ENCODE peak calls at places on chromosomes 16 and 17, in seven cellular contexts. P is SK-N-SH; I is naive thymus-derived CD4-positive, alpha-beta T cell; N is hippocampal formation; U is effector memory CD8-positive, alpha-beta T cell; E is GM13976; O is ELR. K is an unnamed sample.

GRCh38 chr16:12419151-12419550 is 384.5 kb downstream of the CPPED1 start:
- DNase-seq in O (no peak), P (no peak), U (no peak), E (no peak), N (no peak), I (no peak), K (no peak)

GRCh38 chr17:66633322-66633965 is 201.5 kb upstream of the CACNG5 start:
- DNase-seq in N (no peak), I (peak), P (no peak), U (no peak), E (no peak), O (peak), K (no peak)

GRCh38 chr16:86201746-86202145 is 302.8 kb downstream of the IRF8 start:
- DNase-seq in O (no peak), N (no peak), E (no peak), P (no peak), U (no peak), I (no peak), K (no peak)

GRCh38 chr17:29292992-29293889 is 707 bp downstream of the NUFIP2 start:
- DNase-seq in I (peak), O (peak), P (peak), N (peak), U (peak), E (peak), K (peak)

GRCh38 chr17:79006001-79006400 is 3.6 kb downstream of the CANT1 start:
- DNase-seq in E (no peak), I (no peak), U (no peak), O (no peak), P (no peak), N (no peak), K (no peak)

GRCh38 chr16:74448990-74449389 is 27.7 kb upstream of the CLEC18B start:
- DNase-seq in U (no peak), I (no peak), E (no peak), N (peak), P (no peak), O (peak), K (no peak)

GRCh38 chr17:28982191-28982793 is 23.5 kb downstream of the SEZ6 start:
- DNase-seq in O (peak), N (no peak), U (peak), P (no peak), E (peak), I (peak), K (peak)

GRCh38 chr17:80005360-80006338 is 30.0 kb downstream of the TBC1D16 start:
- DNase-seq in N (no peak), U (peak), I (peak), E (peak), O (peak), P (peak), K (peak)

GRCh38 chr16:53598513-53599266 is 95.7 kb upstream of the AKTIP start:
- DNase-seq in O (no peak), E (no peak), N (no peak), I (no peak), U (no peak), P (no peak), K (no peak)

GRCh38 chr16:7512503-7512902 is 179.9 kb downstream of the RBFOX1 start:
- DNase-seq in O (no peak), I (no peak), P (no peak), E (no peak), U (no peak), N (no peak), K (no peak)

GRCh38 chr17:59815965-59816364 is 76.8 kb downstream of the TUBD1 start:
- DNase-seq in I (no peak), P (no peak), O (no peak), U (no peak), N (no peak), E (no peak), K (no peak)

GRCh38 chr17:12078791-12079190 is 58.1 kb downstream of the MAP2K4 start:
- DNase-seq in E (no peak), I (no peak), U (no peak), O (peak), N (no peak), P (no peak), K (no peak)

GRCh38 chr17:50149425-50150353 is 788 bp downstream of the PPP1R9B start:
- DNase-seq in E (no peak), P (peak), N (peak), U (peak), I (peak), O (peak), K (peak)

GRCh38 chr16:19315889-19316288 is 30.4 kb downstream of the CLEC19A start:
- DNase-seq in E (no peak), U (no peak), O (no peak), N (no peak), I (no peak), P (no peak), K (no peak)

GRCh38 chr16:56724191-56724590 is 5.7 kb upstream of the NUP93 start:
- DNase-seq in I (no peak), E (no peak), P (no peak), N (no peak), U (no peak), O (no peak), K (no peak)

GRCh38 chr16:8708546-8708945 is 34.1 kb downstream of the ABAT start:
- DNase-seq in U (no peak), O (no peak), I (no peak), P (no peak), E (no peak), N (no peak), K (no peak)

GRCh38 chr17:19948100-19948943 is 29.3 kb downstream of the AKAP10 start:
- DNase-seq in O (no peak), U (no peak), P (no peak), N (no peak), E (no peak), I (no peak), K (no peak)

GRCh38 chr16:51666074-51666473 is 515.0 kb upstream of the SALL1 start:
- DNase-seq in E (no peak), I (no peak), P (no peak), U (no peak), N (no peak), O (no peak), K (no peak)

GRCh38 chr17:67514998-67515397 is 137.9 kb downstream of the PITPNC1 start:
- DNase-seq in E (peak), U (no peak), I (no peak), P (no peak), O (no peak), N (no peak), K (peak)

GRCh38 chr17:82593590-82594087 is 54.6 kb downstream of the WDR45B start:
- DNase-seq in O (no peak), N (no peak), I (no peak), E (no peak), P (peak), U (peak), K (no peak)

GRCh38 chr17:59498421-59499307 is 66.7 kb upstream of the DHX40 start:
- DNase-seq in N (no peak), U (no peak), I (no peak), O (no peak), P (peak), E (no peak), K (no peak)

GRCh38 chr17:45043268-45043681 is 8.2 kb downstream of the DCAKD start:
- DNase-seq in E (no peak), O (no peak), U (no peak), N (no peak), I (no peak), P (peak), K (no peak)

GRCh38 chr17:71942626-71943025 is 178.2 kb upstream of the SOX9 start:
- DNase-seq in O (no peak), U (no peak), N (peak), P (no peak), I (no peak), E (no peak), K (no peak)

GRCh38 chr17:57995076-57995956 is 7.3 kb upstream of the VEZF1 start:
- DNase-seq in N (peak), U (peak), O (peak), P (peak), E (peak), I (peak), K (peak)

GRCh38 chr17:79915850-79916430 is 76.7 kb upstream of the CBX4 start:
- DNase-seq in I (no peak), N (no peak), U (no peak), O (peak), E (no peak), P (no peak), K (no peak)

GRCh38 chr16:30948956-30949654 is at the start of gene ORAI3:
- DNase-seq in N (peak), U (no peak), E (peak), P (peak), I (peak), O (peak), K (peak)

GRCh38 chr16:88634141-88634993 is 4.0 kb upstream of the IL17C start:
- DNase-seq in P (no peak), U (peak), I (peak), O (peak), E (peak), N (no peak), K (peak)

GRCh38 chr17:63512388-63512787 is 10.8 kb upstream of the KCNH6 start:
- DNase-seq in U (no peak), P (no peak), E (no peak), I (no peak), N (no peak), O (no peak), K (no peak)

GRCh38 chr17:60577147-60577925 is 22.7 kb upstream of the PPM1D start:
- DNase-seq in O (peak), N (peak), E (peak), U (no peak), P (peak), I (no peak), K (peak)

GRCh38 chr16:30472328-30472942 is at the start of gene ITGAL:
- DNase-seq in P (no peak), E (peak), I (peak), N (peak), O (no peak), U (peak), K (peak)

GRCh38 chr17:11140028-11140427 is 101.0 kb upstream of the SHISA6 start:
- DNase-seq in I (no peak), U (no peak), N (peak), E (no peak), O (no peak), P (no peak), K (no peak)

GRCh38 chr16:82955836-82956348 is 329.1 kb downstream of the CDH13 start:
- DNase-seq in U (no peak), I (no peak), N (no peak), P (no peak), O (no peak), E (no peak), K (no peak)

GRCh38 chr17:43367588-43368242 is 31.1 kb upstream of the ARL4D start:
- DNase-seq in U (no peak), P (peak), E (peak), I (peak), N (no peak), O (peak), K (peak)

GRCh38 chr16:85126731-85127662 is 14.7 kb upstream of the CIBAR2 start:
- DNase-seq in E (no peak), I (peak), U (no peak), O (peak), N (no peak), P (peak), K (no peak)

GRCh38 chr17:75036643-75037268 is 10.0 kb downstream of the ATP5PD start:
- DNase-seq in P (no peak), I (peak), N (peak), E (no peak), O (peak), U (peak), K (no peak)

GRCh38 chr16:30567160-30567990 is 4.1 kb downstream of the ZNF688 start:
- DNase-seq in N (no peak), P (no peak), I (peak), U (peak), E (no peak), O (peak), K (peak)

K was measured in GM20000.